ENCODE peak calls at places on chromosome 13, in four cellular contexts. K is SK-N-SH, I is K562, X is HepG2. M is an unnamed sample.

GRCh38 chr13:50912851-50913250 is 3.3 kb downstream of the RNASEH2B start:
- DNase-seq in K (no peak), I (no peak), X (no peak), M (no peak)

GRCh38 chr13:98459721-98460370 is 117.1 kb downstream of the STK24 start:
- DNase-seq in K (no peak), I (no peak), X (no peak), M (no peak)

GRCh38 chr13:75556961-75557360 is 7.4 kb downstream of the UCHL3 start:
- DNase-seq in K (no peak), I (no peak), X (no peak), M (no peak)

GRCh38 chr13:93218583-93218982 is 8.0 kb upstream of the GPC6 start:
- DNase-seq in K (no peak), I (no peak), X (no peak), M (no peak)

GRCh38 chr13:102402292-102402691 is 444 bp upstream of the FGF14 start:
- DNase-seq in K (peak), I (no peak), X (no peak), M (no peak)

GRCh38 chr13:42152495-42152894 is 104.0 kb downstream of the DGKH start:
- DNase-seq in K (no peak), I (no peak), X (no peak), M (no peak)

GRCh38 chr13:41304551-41304950 is 6.5 kb upstream of the NAA16 start:
- DNase-seq in K (no peak), I (no peak), X (no peak), M (peak)

GRCh38 chr13:95156208-95156607 is 145.0 kb downstream of the ABCC4 start:
- DNase-seq in K (peak), I (no peak), X (peak), M (no peak)

GRCh38 chr13:23848639-23849282 is 40.4 kb downstream of the MIPEP start:
- DNase-seq in K (no peak), I (no peak), X (no peak), M (no peak)

GRCh38 chr13:71865858-71866172 is 1.2 kb downstream of the DACH1 start:
- DNase-seq in K (peak), I (no peak), X (no peak), M (no peak)

GRCh38 chr13:46575843-46576242 is 22.9 kb downstream of the LRCH1 start:
- DNase-seq in K (no peak), I (no peak), X (no peak), M (no peak)

GRCh38 chr13:23770428-23770827 is 118.8 kb downstream of the MIPEP start:
- DNase-seq in K (no peak), I (no peak), X (no peak), M (no peak)

GRCh38 chr13:48155850-48156249 is 60.9 kb upstream of the MED4 start:
- DNase-seq in K (no peak), I (no peak), X (no peak), M (no peak)

GRCh38 chr13:102972191-102972590 is 94.0 kb downstream of the SLC10A2 start:
- DNase-seq in K (no peak), I (no peak), X (no peak), M (no peak)

GRCh38 chr13:80814541-80814940 is 473.6 kb upstream of the SPRY2 start:
- DNase-seq in K (no peak), I (no peak), X (no peak), M (no peak)

GRCh38 chr13:95644611-95645052 is at the start of gene DZIP1:
- DNase-seq in K (peak), I (no peak), X (peak), M (no peak)

GRCh38 chr13:94234766-94235165 is 244.7 kb downstream of the DCT start:
- DNase-seq in K (no peak), I (no peak), X (no peak), M (no peak)

GRCh38 chr13:31045621-31046081 is 113.2 kb downstream of the TEX26 start:
- DNase-seq in K (no peak), I (peak), X (peak), M (no peak)

GRCh38 chr13:113666324-113666660 is 727 bp upstream of the GRK1 start:
- DNase-seq in K (no peak), I (no peak), X (no peak), M (no peak)

GRCh38 chr13:94596575-94596971 is 621 bp upstream of the TGDS start:
- DNase-seq in K (no peak), I (no peak), X (no peak), M (no peak)

GRCh38 chr13:67227131-67227983 is 2.8 kb downstream of the PCDH9 start:
- DNase-seq in K (no peak), I (no peak), X (no peak), M (no peak)

GRCh38 chr13:59119475-59119874 is 1044.3 kb downstream of the DIAPH3 start:
- DNase-seq in K (no peak), I (no peak), X (no peak), M (no peak)

GRCh38 chr13:20121154-20121515 is 39.7 kb downstream of the GJA3 start:
- DNase-seq in K (no peak), I (no peak), X (peak), M (peak)

GRCh38 chr13:107864543-107865460 is 350.5 kb downstream of the LIG4 start:
- DNase-seq in K (peak), I (peak), X (peak), M (peak)

GRCh38 chr13:75533866-75534265 is 3.8 kb downstream of the COMMD6 start:
- DNase-seq in K (no peak), I (no peak), X (no peak), M (no peak)

GRCh38 chr13:112516218-112516617 is 71.7 kb downstream of the TUBGCP3 start:
- DNase-seq in K (no peak), I (no peak), X (no peak), M (no peak)

GRCh38 chr13:112510002-112510780 is 77.8 kb downstream of the TUBGCP3 start:
- DNase-seq in K (peak), I (peak), X (peak), M (peak)

GRCh38 chr13:112513761-112514160 is 74.2 kb downstream of the TUBGCP3 start:
- DNase-seq in K (no peak), I (no peak), X (no peak), M (no peak)

GRCh38 chr13:112509190-112509589 is 78.8 kb downstream of the TUBGCP3 start:
- DNase-seq in K (no peak), I (no peak), X (no peak), M (peak)

GRCh38 chr13:112510987-112511715 is 76.8 kb downstream of the TUBGCP3 start:
- DNase-seq in K (no peak), I (no peak), X (no peak), M (no peak)
- TF ChIP-seq JUND in K (no peak), I (no peak), X (no peak), M (no peak)

GRCh38 chr13:109126973-109127615 is 497.7 kb downstream of the MYO16 start:
- DNase-seq in K (peak), I (no peak), X (no peak), M (no peak)

GRCh38 chr13:109121826-109122225 is 492.4 kb downstream of the MYO16 start:
- DNase-seq in K (no peak), I (no peak), X (no peak), M (no peak)

GRCh38 chr13:109119886-109120285 is 490.5 kb downstream of the MYO16 start:
- DNase-seq in K (no peak), I (no peak), X (no peak), M (no peak)

GRCh38 chr13:109123971-109124370 is 494.6 kb downstream of the MYO16 start:
- DNase-seq in K (no peak), I (no peak), X (no peak), M (no peak)
- TF ChIP-seq JUND in K (no peak), I (no peak), X (no peak), M (no peak)

GRCh38 chr13:86841264-86841663 is 829.9 kb upstream of the SLITRK5 start:
- DNase-seq in K (no peak), I (no peak), X (no peak), M (no peak)
- TF ChIP-seq JUND in K (no peak), I (no peak), X (no peak), M (no peak)

GRCh38 chr13:36088001-36088400 is 43.2 kb downstream of the DCLK1 start:
- DNase-seq in K (no peak), I (no peak), X (no peak), M (no peak)
- TF ChIP-seq JUND in K (no peak), I (no peak), X (no peak), M (no peak)

GRCh38 chr13:35733832-35734231 is 257.3 kb upstream of the MAB21L1 start:
- DNase-seq in K (no peak), I (no peak), X (no peak), M (no peak)
- TF ChIP-seq JUND in K (no peak), I (no peak), X (no peak), M (no peak)

GRCh38 chr13:26616126-26616525 is 58.6 kb downstream of the WASF3 start:
- DNase-seq in K (no peak), I (no peak), X (no peak), M (no peak)
- TF ChIP-seq JUND in K (peak), I (no peak), X (no peak), M (no peak)